ENCODE peak calls at places on chromosomes 12 and 14, in nine cellular contexts. W is lower leg skin; H is HT1080; X is NCI-H187; L is GM04503; Z is stimulated activated CD8-positive, alpha-beta memory T cell treated with anti-CD3 and anti-CD28 coated beads, Interleukin-4, amount 100 ng/mL, for 1 hour; V is neuronal stem cell; B is SK-N-SH; S is pulmonary artery endothelial cell. Q is an unnamed sample.

GRCh38 chr12:96132819-96133218 is 61.4 kb upstream of the ELK3 start:
- DNase-seq in W (no peak), V (no peak), S (no peak), H (no peak), L (no peak), Z (no peak), X (no peak), B (no peak), Q (no peak)

GRCh38 chr12:131473261-131473660 is 237.6 kb upstream of the SFSWAP start:
- DNase-seq in S (no peak), H (no peak), W (peak), L (no peak), X (no peak), V (no peak), B (no peak), Z (no peak), Q (no peak)

GRCh38 chr12:94603434-94604068 is 46.8 kb downstream of the TMCC3 start:
- DNase-seq in Z (peak), X (peak), H (no peak), L (no peak), V (no peak), W (no peak), S (no peak), B (no peak), Q (peak)

GRCh38 chr12:110199360-110200123 is 75.4 kb downstream of the IFT81 start:
- DNase-seq in H (peak), X (no peak), S (peak), B (peak), L (no peak), V (no peak), Z (no peak), W (no peak), Q (peak)

GRCh38 chr12:97006585-97006984 is 99.5 kb downstream of the NEDD1 start:
- DNase-seq in S (no peak), V (no peak), Z (no peak), X (no peak), L (no peak), W (no peak), B (no peak), H (peak), Q (no peak)

GRCh38 chr12:6626654-6627283 is 9.0 kb downstream of the LPAR5 start:
- DNase-seq in B (no peak), L (no peak), X (no peak), H (no peak), S (no peak), Z (no peak), V (no peak), W (no peak), Q (peak)

GRCh38 chr14:24235804-24236688 is 3.3 kb downstream of the GMPR2 start:
- DNase-seq in W (no peak), H (no peak), V (no peak), S (no peak), L (no peak), X (no peak), B (no peak), Z (no peak), Q (no peak)

GRCh38 chr12:64411427-64411826 is 7.2 kb downstream of the XPOT start:
- DNase-seq in H (no peak), W (no peak), L (no peak), Z (no peak), X (no peak), B (no peak), S (no peak), V (no peak), Q (no peak)

GRCh38 chr12:116415408-116416108 is 138.1 kb upstream of the MED13L start:
- DNase-seq in H (no peak), S (no peak), X (no peak), W (no peak), Z (no peak), V (no peak), L (no peak), B (no peak), Q (no peak)

GRCh38 chr12:87329076-87329863 is 699.9 kb downstream of the C12orf50 start:
- DNase-seq in H (no peak), B (no peak), W (no peak), X (no peak), L (no peak), Z (no peak), S (no peak), V (no peak), Q (no peak)

GRCh38 chr12:124732275-124733075 is 131.2 kb downstream of the SCARB1 start:
- DNase-seq in S (no peak), W (no peak), Z (no peak), H (no peak), L (peak), X (no peak), B (no peak), V (no peak), Q (no peak)

GRCh38 chr12:20624718-20625117 is 70.4 kb upstream of the SLCO1C1 start:
- DNase-seq in L (no peak), V (peak), B (peak), H (peak), S (no peak), W (no peak), Z (no peak), X (no peak), Q (no peak)

GRCh38 chr12:104467346-104467837 is 10.6 kb downstream of the CHST11 start:
- DNase-seq in H (no peak), X (no peak), W (no peak), B (no peak), L (no peak), Z (no peak), V (no peak), S (no peak), Q (no peak)

GRCh38 chr12:110234197-110235154 is 46.6 kb upstream of the ATP2A2 start:
- DNase-seq in W (no peak), S (no peak), Z (no peak), X (no peak), B (no peak), V (no peak), L (no peak), H (no peak), Q (no peak)

GRCh38 chr14:32074887-32075572 is 2.1 kb upstream of the ARHGAP5 start:
- DNase-seq in V (no peak), W (no peak), X (no peak), S (no peak), H (no peak), B (no peak), L (no peak), Z (no peak), Q (no peak)

GRCh38 chr12:124923906-124924734 is 9.7 kb upstream of the UBC start:
- DNase-seq in V (no peak), B (no peak), Z (no peak), W (no peak), L (peak), X (no peak), H (peak), S (no peak), Q (no peak)

GRCh38 chr12:130335517-130336392 is 1.9 kb upstream of the PIWIL1 start:
- DNase-seq in X (peak), V (peak), L (peak), Z (no peak), S (peak), B (peak), W (no peak), H (peak), Q (peak)